ENCODE peak calls at places on chromosomes 2 and 18, in ten cellular contexts. S is NB4, J is thyroid gland, H is esophagus muscularis mucosa, A is transverse colon, D is uterus, W is tibial nerve, U is A549, F is heart left ventricle, G is body of pancreas. E is an unnamed sample.
A peak's percentile ranks its signal among the peaks of the same experiment; 100 is the strongest.

GRCh38 chr18:55079481-55080350 is 120.5 kb upstream of the CCDC68 start:
- DNase-seq in W (no peak), G (no peak), H (peak; percentile 88), F (no peak), J (no peak), A (no peak), U (no peak), D (peak; percentile 69), S (no peak), E (no peak)

GRCh38 chr18:74951165-74951760 is 257.7 kb downstream of the PTGR3 start:
- DNase-seq in U (peak; percentile 9), W (peak; percentile 45), D (no peak), A (peak; percentile 45), S (no peak), H (no peak), F (peak; percentile 53), J (peak; percentile 86), G (peak; percentile 63), E (no peak)

GRCh38 chr2:69169990-69170389 is 157.0 kb downstream of the ANTXR1 start:
- DNase-seq in W (no peak), J (peak; percentile 91), H (no peak), D (no peak), F (no peak), S (no peak), A (no peak), U (no peak), G (no peak), E (no peak)

GRCh38 chr18:25102657-25103056 is 249.3 kb downstream of the ZNF521 start:
- DNase-seq in D (no peak), F (no peak), H (no peak), S (no peak), A (no peak), J (no peak), U (no peak), G (no peak), W (no peak), E (no peak)

GRCh38 chr2:126687503-126687902 is 31.5 kb downstream of the GYPC start:
- DNase-seq in W (no peak), A (no peak), S (no peak), H (no peak), U (no peak), G (no peak), D (no peak), J (no peak), F (no peak), E (no peak)

GRCh38 chr2:11622611-11623010 is 47.4 kb downstream of the NTSR2 start:
- DNase-seq in J (no peak), S (no peak), G (no peak), F (no peak), U (no peak), A (no peak), W (no peak), D (no peak), H (no peak), E (peak; percentile 58)

GRCh38 chr2:220786216-220786615 is 785.9 kb downstream of the EPHA4 start:
- DNase-seq in S (no peak), W (no peak), H (no peak), G (no peak), U (no peak), F (no peak), J (no peak), D (no peak), A (no peak), E (no peak)

GRCh38 chr2:137886432-137886831 is 77.8 kb upstream of the HNMT start:
- DNase-seq in S (peak; percentile 23), F (no peak), W (no peak), U (no peak), H (no peak), A (no peak), D (no peak), G (no peak), J (no peak), E (no peak)

GRCh38 chr2:197777823-197778407 is 7.2 kb downstream of the BOLL start:
- DNase-seq in S (peak; percentile 62), F (no peak), H (no peak), D (no peak), U (peak; percentile 4), J (no peak), G (no peak), W (no peak), A (no peak), E (no peak)

GRCh38 chr2:85132834-85133637 is at the start of gene TCF7L1:
- DNase-seq in D (peak; percentile 90), G (peak; percentile 72), H (peak; percentile 94), F (peak; percentile 91), W (peak; percentile 68), S (peak; percentile 70), J (peak; percentile 92), U (peak; percentile 93), A (peak; percentile 69), E (peak; percentile 97)

GRCh38 chr2:157257312-157258252 is at the start of gene GALNT5:
- DNase-seq in J (peak; percentile 13), F (peak; percentile 27), H (no peak), A (peak; percentile 28), W (no peak), D (no peak), S (no peak), G (peak; percentile 12), U (peak; percentile 3), E (no peak)
- H3K4me3 ChIP-seq in J (no peak within 1 kb of the TSS), F (peak within 1 kb of the TSS; percentile 32), H (peak within 1 kb of the TSS; percentile 38), A (peak within 1 kb of the TSS; percentile 31), W (peak within 1 kb of the TSS; percentile 29), D (no peak within 1 kb of the TSS), S (no peak within 1 kb of the TSS), G (no peak within 1 kb of the TSS), U (peak within 1 kb of the TSS; percentile 47), E (peak within 1 kb of the TSS; percentile 15)

GRCh38 chr2:73893764-73894474 is 1.1 kb downstream of the ACTG2 start:
- DNase-seq in S (no peak), W (no peak), G (no peak), J (no peak), H (no peak), F (no peak), U (no peak), A (no peak), D (no peak), E (peak; percentile 42)

GRCh38 chr2:73894475-73894850 is 1.7 kb downstream of the ACTG2 start:
- DNase-seq in W (no peak), J (no peak), H (peak; percentile 66), S (no peak), U (no peak), A (no peak), G (no peak), F (no peak), D (no peak), E (no peak)

GRCh38 chr2:73895473-73895872 is 2.7 kb downstream of the ACTG2 start:
- DNase-seq in D (no peak), H (no peak), A (no peak), G (no peak), F (no peak), U (no peak), J (no peak), S (no peak), W (no peak), E (no peak)

GRCh38 chr2:73896362-73897239 is 3.8 kb downstream of the ACTG2 start:
- DNase-seq in W (no peak), J (no peak), H (no peak), A (no peak), U (no peak), S (no peak), G (no peak), D (no peak), F (no peak), E (no peak)

DNA sequence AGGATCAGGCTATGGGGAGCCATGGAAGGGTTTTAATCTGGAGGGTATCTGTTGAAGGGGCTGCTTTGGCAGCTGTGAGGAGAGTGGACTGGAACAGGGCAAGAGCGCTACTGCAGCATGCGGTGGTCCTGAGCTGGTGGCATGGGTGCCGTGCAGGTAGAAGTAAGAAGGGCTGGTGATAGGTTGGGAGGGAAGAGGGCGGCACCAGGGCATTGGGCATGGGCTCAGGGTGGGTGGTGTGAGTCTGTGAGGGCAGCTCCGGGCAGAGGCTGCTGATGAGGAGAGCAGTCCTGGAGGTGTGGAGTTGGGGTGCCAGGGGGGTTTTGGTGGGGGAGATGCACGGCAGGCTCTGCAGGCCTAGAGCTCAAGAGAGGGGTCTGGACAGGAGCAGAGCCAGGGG is 2.1 kb downstream of the ACTG2 start:
- DNase-seq in G (no peak), D (no peak), H (no peak), A (no peak), U (no peak), J (no peak), S (no peak), F (no peak), W (no peak), E (peak; percentile 63)
- TF ChIP-seq POLR2A in G (no peak), D (peak; percentile 20), H (no peak), A (peak; percentile 11), U (no peak), J (no peak), S (no peak), F (no peak), W (no peak), E (no peak)

GRCh38 chr2:25339791-25340339 is 1.9 kb downstream of the DNMT3A start:
- DNase-seq in U (no peak), S (no peak), D (peak; percentile 51), A (peak; percentile 69), H (no peak), J (peak; percentile 75), W (peak; percentile 32), G (peak; percentile 62), F (peak; percentile 73), E (no peak)
- TF ChIP-seq CTCF in U (no peak), S (no peak), D (no peak), A (peak; percentile 11), H (peak; percentile 32), J (peak; percentile 19), W (no peak), G (peak; percentile 15), F (peak; percentile 35), E (no peak)

DNA sequence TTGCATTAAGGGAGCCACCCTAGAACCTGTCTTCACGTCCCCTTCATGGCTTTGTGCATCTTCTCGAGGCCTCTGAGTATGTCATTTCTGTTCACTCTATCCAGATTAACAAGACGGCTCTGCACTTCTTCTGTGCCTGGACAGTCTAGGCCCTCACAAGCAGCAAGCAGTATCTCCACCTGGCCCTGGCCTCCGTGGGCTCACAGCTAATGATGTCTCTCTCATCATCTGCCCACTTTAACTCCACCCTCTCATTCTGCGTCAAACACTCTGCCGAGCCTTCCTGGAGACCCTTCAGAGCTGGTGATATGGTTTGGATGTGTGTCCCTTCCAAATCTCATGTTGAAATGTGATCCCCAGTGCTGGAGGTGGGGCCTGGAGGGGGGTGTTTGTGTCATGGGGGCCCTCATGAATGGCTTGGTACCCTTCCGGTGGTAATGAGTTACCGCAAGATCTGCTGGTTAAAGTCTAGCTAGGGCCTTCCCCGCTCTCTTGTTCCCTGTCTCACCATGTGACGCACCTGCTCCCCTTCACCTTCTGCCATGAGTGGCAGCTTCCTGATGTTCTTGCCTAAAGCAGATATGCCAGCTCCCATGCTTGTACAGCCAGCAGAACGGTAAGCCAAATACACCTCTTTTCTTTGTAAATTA is 132.5 kb upstream of the ID2 start:
- DNase-seq in F (no peak), A (peak; percentile 1), G (no peak), S (no peak), J (no peak), U (no peak), H (no peak), D (no peak), W (no peak), E (no peak)
- H3K4me3 ChIP-seq in F (no peak overlapping the region), A (no peak overlapping the region), G (no peak overlapping the region), S (no peak overlapping the region), J (no peak overlapping the region), U (no peak overlapping the region), H (no peak overlapping the region), D (no peak overlapping the region), W (no peak overlapping the region), E (no peak overlapping the region)

E was measured in lower leg skin.